ENCODE peak calls at places on chromosomes 16 and 17, in nine cellular contexts. G is A549; Z is effector memory CD4-positive, alpha-beta T cell; P is small intestine; M is CD8-positive, alpha-beta memory T cell; B is neural progenitor cell; Q is H1; K is IMR-90; S is upper lobe of left lung. H is an unnamed sample.

GRCh38 chr16:57478396-57479024 is 7.8 kb downstream of the DOK4 start:
- DNase-seq in M (no peak), S (no peak), B (no peak), P (no peak), G (no peak), K (no peak), Q (no peak), Z (no peak), H (no peak)

GRCh38 chr17:2271985-2272702 is 31.4 kb downstream of the SMG6 start:
- DNase-seq in P (no peak), Z (no peak), Q (no peak), G (no peak), S (no peak), M (no peak), B (no peak), K (no peak), H (no peak)

GRCh38 chr17:64448665-64449512 is at the start of gene MILR1:
- DNase-seq in G (peak; percentile 75), K (peak; percentile 65), Q (no peak), M (no peak), P (peak; percentile 50), S (peak; percentile 71), Z (no peak), B (no peak), H (no peak)

GRCh38 chr17:42779942-42780815 is at the start of gene WNK4:
- DNase-seq in Q (no peak), P (peak; percentile 56), K (no peak), G (peak; percentile 36), M (no peak), B (peak; percentile 64), Z (no peak), S (no peak), H (no peak)

GRCh38 chr16:27441276-27441675 is 39.3 kb downstream of the IL21R start:
- DNase-seq in S (no peak), B (no peak), K (no peak), Q (no peak), P (no peak), Z (no peak), M (no peak), G (no peak), H (no peak)

GRCh38 chr16:78183886-78184553 is 84.6 kb downstream of the WWOX start:
- DNase-seq in K (no peak), M (no peak), Z (no peak), P (peak; percentile 5), G (no peak), S (no peak), B (no peak), Q (no peak), H (no peak)

GRCh38 chr17:49787932-49788442 is 494 bp upstream of the KAT7 start:
- DNase-seq in K (no peak), Q (no peak), G (no peak), Z (no peak), B (peak; percentile 47), S (peak; percentile 23), M (no peak), P (no peak), H (no peak)

GRCh38 chr16:84137287-84137686 is 7.7 kb downstream of the HSDL1 start:
- DNase-seq in P (no peak), K (no peak), M (no peak), B (no peak), S (no peak), Z (no peak), G (no peak), Q (no peak), H (no peak)

GRCh38 chr16:88591577-88592021 is 21.4 kb downstream of the ZC3H18 start:
- DNase-seq in P (no peak), K (peak; percentile 8), S (peak; percentile 50), M (no peak), G (no peak), Z (no peak), B (no peak), Q (no peak), H (peak; percentile 27)

GRCh38 chr16:85348065-85348840 is 236.0 kb upstream of the CIBAR2 start:
- DNase-seq in B (no peak), G (no peak), Q (no peak), S (no peak), P (no peak), M (no peak), K (no peak), Z (no peak), H (no peak)

GRCh38 chr16:81238296-81239011 is at the start of gene BCO1:
- DNase-seq in Q (no peak), Z (no peak), P (peak; percentile 91), M (no peak), S (no peak), G (peak; percentile 63), K (peak; percentile 66), B (peak; percentile 87), H (no peak)
- H3K4me3 ChIP-seq in Q (peak within 1 kb of the TSS; percentile 2), Z (no peak within 1 kb of the TSS), P (peak within 1 kb of the TSS; percentile 72), M (no peak within 1 kb of the TSS), S (peak within 1 kb of the TSS; percentile 30), G (peak within 1 kb of the TSS; percentile 53), K (peak within 1 kb of the TSS; percentile 43), B (peak within 1 kb of the TSS; percentile 18), H (peak within 1 kb of the TSS; percentile 30)

GRCh38 chr16:35730251-35730650 is 2270.8 kb downstream of the TP53TG3F start:
- DNase-seq in K (no peak), Z (no peak), Q (no peak), G (no peak), M (no peak), S (no peak), B (no peak), P (no peak), H (no peak)

GRCh38 chr16:35732046-35732810 is 2272.8 kb downstream of the TP53TG3F start:
- DNase-seq in P (no peak), Z (no peak), B (no peak), G (no peak), K (no peak), S (no peak), Q (no peak), M (no peak), H (no peak)

GRCh38 chr16:35733971-35734702 is 2274.7 kb downstream of the TP53TG3F start:
- DNase-seq in K (no peak), S (no peak), P (no peak), M (no peak), G (no peak), B (no peak), Q (no peak), Z (no peak), H (no peak)

GRCh38 chr16:35733278-35733965 is 2274.0 kb downstream of the TP53TG3F start:
- DNase-seq in M (no peak), K (no peak), B (no peak), P (no peak), Q (no peak), S (no peak), G (no peak), Z (no peak), H (no peak)

DNA sequence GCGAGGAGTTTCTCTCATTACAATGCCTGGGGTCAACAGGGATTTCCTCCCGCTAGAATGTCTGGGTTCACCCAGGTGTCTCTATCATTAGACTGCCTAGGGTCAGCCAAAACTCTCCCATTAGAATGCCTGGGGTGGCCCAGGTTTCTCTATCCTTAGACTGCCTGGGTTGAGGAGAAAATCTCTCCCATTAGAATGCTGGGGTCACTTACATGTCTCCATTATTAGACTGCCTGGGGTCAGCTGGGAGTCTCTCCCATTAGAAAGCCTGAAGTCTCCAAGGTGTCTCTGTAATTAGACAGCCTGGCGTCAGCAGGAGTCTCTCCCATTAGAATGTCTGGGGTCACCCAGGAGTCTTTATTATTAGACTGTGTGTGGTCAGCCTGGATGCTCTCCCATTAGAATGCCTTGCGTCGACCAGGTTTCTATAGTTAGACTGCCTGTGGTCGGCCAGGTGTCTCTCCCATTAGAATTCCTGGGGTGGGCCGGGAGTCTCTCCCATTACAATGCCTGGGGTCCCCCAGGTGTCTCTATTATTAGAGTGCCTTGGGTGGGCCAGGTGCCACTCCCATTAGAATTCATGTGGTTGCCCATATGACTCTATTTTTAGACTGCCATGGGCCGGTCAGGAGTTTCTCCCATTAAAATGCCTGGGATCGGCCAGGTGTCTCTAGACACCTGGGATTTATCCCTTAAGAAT is 2272.1 kb downstream of the TP53TG3F start:
- DNase-seq in Q (no peak), Z (no peak), P (no peak), M (no peak), K (no peak), G (no peak), S (no peak), B (no peak), H (no peak)
- H3K9me3 ChIP-seq in Q (peaks cover 99% of the 10 kb centered on the region), Z (peaks cover 27% of the 10 kb centered on the region), P (no peaks in the 10 kb centered on the region), M (no peaks in the 10 kb centered on the region), K (peaks cover 12% of the 10 kb centered on the region), G (no peaks in the 10 kb centered on the region), S (peaks cover 77% of the 10 kb centered on the region), B (no peaks in the 10 kb centered on the region), H (no peaks in the 10 kb centered on the region)

GRCh38 chr16:76318565-76318964 is 41.4 kb downstream of the CNTNAP4 start:
- DNase-seq in M (no peak), Z (no peak), G (no peak), Q (no peak), K (no peak), S (no peak), B (no peak), P (no peak), H (no peak)
- H3K4me3 ChIP-seq in M (no peak overlapping the region), Z (no peak overlapping the region), G (no peak overlapping the region), Q (no peak overlapping the region), K (no peak overlapping the region), S (no peak overlapping the region), B (no peak overlapping the region), P (no peak overlapping the region), H (no peak overlapping the region)

DNA sequence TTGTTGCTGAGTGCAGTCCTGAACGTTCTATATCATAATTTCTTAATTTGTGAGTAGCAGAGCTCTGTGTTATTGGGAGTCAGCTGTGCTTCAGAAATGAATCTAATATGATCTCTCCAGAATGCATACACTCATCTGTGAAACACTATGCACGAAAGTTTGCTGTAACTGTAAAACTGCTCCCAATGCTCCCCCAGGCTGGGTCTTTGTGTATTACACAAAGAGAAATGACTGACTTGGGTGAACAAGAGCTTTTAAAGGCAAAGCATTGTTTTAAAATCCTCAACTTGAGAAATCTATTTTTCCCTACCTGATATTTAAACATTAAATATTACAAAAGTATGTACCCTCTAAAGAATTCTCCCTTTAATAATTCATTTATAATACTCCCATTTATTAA is 636.7 kb upstream of the KIF2B start:
- DNase-seq in P (no peak), B (no peak), Z (no peak), S (no peak), M (no peak), G (no peak), K (no peak), Q (no peak), H (no peak)
- H3K9me3 ChIP-seq in P (no peaks in the 10 kb centered on the region), B (no peaks in the 10 kb centered on the region), Z (no peaks in the 10 kb centered on the region), S (no peaks in the 10 kb centered on the region), M (no peaks in the 10 kb centered on the region), G (peaks cover 5% of the 10 kb centered on the region), K (peaks cover 2% of the 10 kb centered on the region), Q (no peaks in the 10 kb centered on the region), H (no peaks in the 10 kb centered on the region)

H was measured in esophagus squamous epithelium.